ENCODE peak calls at places on chromosome 3, in five cellular contexts. One of them, this sample, is unnamed.

GRCh38 chr3:45986303-45986982 is 9.2 kb downstream of the FYCO1 start:
- DNase-seq in fibroblast of mammary gland: peak
- DNase-seq in WERI-Rb-1: no peak
- DNase-seq in neural crest cell: no peak
- DNase-seq in fibroblast of pulmonary artery: peak
- DNase-seq in this sample: no peak

GRCh38 chr3:147943265-147943945 is 534.2 kb downstream of the ZIC1 start:
- DNase-seq in fibroblast of mammary gland: peak
- DNase-seq in WERI-Rb-1: no peak
- DNase-seq in neural crest cell: no peak
- DNase-seq in fibroblast of pulmonary artery: peak
- DNase-seq in this sample: no peak

GRCh38 chr3:194300392-194300758 is 50.8 kb downstream of the CPN2 start:
- DNase-seq in fibroblast of mammary gland: peak
- DNase-seq in WERI-Rb-1: no peak
- DNase-seq in neural crest cell: no peak
- DNase-seq in fibroblast of pulmonary artery: peak
- DNase-seq in this sample: peak

GRCh38 chr3:39849992-39850706 is 40.7 kb downstream of the MYRIP start:
- DNase-seq in fibroblast of mammary gland: no peak
- DNase-seq in WERI-Rb-1: no peak
- DNase-seq in neural crest cell: no peak
- DNase-seq in fibroblast of pulmonary artery: no peak
- DNase-seq in this sample: no peak

GRCh38 chr3:71690222-71690821 is 34.9 kb downstream of the EIF4E3 start:
- DNase-seq in fibroblast of mammary gland: peak
- DNase-seq in WERI-Rb-1: peak
- DNase-seq in neural crest cell: no peak
- DNase-seq in fibroblast of pulmonary artery: peak
- DNase-seq in this sample: no peak

GRCh38 chr3:72044231-72044935 is 259.4 kb upstream of the PROK2 start:
- DNase-seq in fibroblast of mammary gland: peak
- DNase-seq in WERI-Rb-1: no peak
- DNase-seq in neural crest cell: no peak
- DNase-seq in fibroblast of pulmonary artery: no peak
- DNase-seq in this sample: no peak

GRCh38 chr3:179734497-179735281 is 81.8 kb downstream of the USP13 start:
- DNase-seq in fibroblast of mammary gland: no peak
- DNase-seq in WERI-Rb-1: no peak
- DNase-seq in neural crest cell: no peak
- DNase-seq in fibroblast of pulmonary artery: no peak
- DNase-seq in this sample: no peak

GRCh38 chr3:52454235-52454937 is 545 bp upstream of the TNNC1 start:
- DNase-seq in fibroblast of mammary gland: no peak
- DNase-seq in WERI-Rb-1: no peak
- DNase-seq in neural crest cell: no peak
- DNase-seq in fibroblast of pulmonary artery: no peak
- DNase-seq in this sample: no peak

GRCh38 chr3:100368421-100368820 is 32.5 kb downstream of the TOMM70 start:
- DNase-seq in fibroblast of mammary gland: peak
- DNase-seq in WERI-Rb-1: no peak
- DNase-seq in neural crest cell: no peak
- DNase-seq in fibroblast of pulmonary artery: no peak
- DNase-seq in this sample: no peak

GRCh38 chr3:12553921-12554391 is 2.9 kb upstream of the MKRN2 start:
- DNase-seq in fibroblast of mammary gland: no peak
- DNase-seq in WERI-Rb-1: no peak
- DNase-seq in neural crest cell: no peak
- DNase-seq in fibroblast of pulmonary artery: peak
- DNase-seq in this sample: peak

GRCh38 chr3:197792019-197792647 is 1.1 kb downstream of the LRCH3 start:
- DNase-seq in fibroblast of mammary gland: peak
- DNase-seq in WERI-Rb-1: no peak
- DNase-seq in neural crest cell: no peak
- DNase-seq in fibroblast of pulmonary artery: peak
- DNase-seq in this sample: no peak

GRCh38 chr3:52777959-52778805 is 783 bp downstream of the ITIH1 start:
- DNase-seq in fibroblast of mammary gland: no peak
- DNase-seq in WERI-Rb-1: no peak
- DNase-seq in neural crest cell: no peak
- DNase-seq in fibroblast of pulmonary artery: no peak
- DNase-seq in this sample: peak

GRCh38 chr3:151290673-151291072 is 12.3 kb upstream of the P2RY14 start:
- DNase-seq in fibroblast of mammary gland: peak
- DNase-seq in WERI-Rb-1: no peak
- DNase-seq in neural crest cell: no peak
- DNase-seq in fibroblast of pulmonary artery: peak
- DNase-seq in this sample: no peak

GRCh38 chr3:126355251-126355650 is 2.0 kb downstream of the KLF15 start:
- DNase-seq in fibroblast of mammary gland: no peak
- DNase-seq in WERI-Rb-1: no peak
- DNase-seq in neural crest cell: no peak
- DNase-seq in fibroblast of pulmonary artery: no peak
- DNase-seq in this sample: peak

GRCh38 chr3:193116871-193117270 is 124.2 kb upstream of the PLAAT1 start:
- DNase-seq in fibroblast of mammary gland: no peak
- DNase-seq in WERI-Rb-1: no peak
- DNase-seq in neural crest cell: no peak
- DNase-seq in fibroblast of pulmonary artery: no peak
- DNase-seq in this sample: no peak

GRCh38 chr3:189632238-189632637 is 1.0 kb downstream of the TP63 start:
- DNase-seq in fibroblast of mammary gland: no peak
- DNase-seq in WERI-Rb-1: no peak
- DNase-seq in neural crest cell: no peak
- DNase-seq in fibroblast of pulmonary artery: no peak
- DNase-seq in this sample: no peak

GRCh38 chr3:138384971-138385370 is 36.6 kb downstream of the MRAS start:
- DNase-seq in fibroblast of mammary gland: peak
- DNase-seq in WERI-Rb-1: no peak
- DNase-seq in neural crest cell: no peak
- DNase-seq in fibroblast of pulmonary artery: no peak
- DNase-seq in this sample: no peak

GRCh38 chr3:139764069-139764905 is 86.5 kb upstream of the NMNAT3 start:
- DNase-seq in fibroblast of mammary gland: no peak
- DNase-seq in WERI-Rb-1: no peak
- DNase-seq in neural crest cell: no peak
- DNase-seq in fibroblast of pulmonary artery: no peak
- DNase-seq in this sample: no peak

GRCh38 chr3:71512000-71512399 is 71.5 kb downstream of the FOXP1 start:
- DNase-seq in fibroblast of mammary gland: no peak
- DNase-seq in WERI-Rb-1: no peak
- DNase-seq in neural crest cell: no peak
- DNase-seq in fibroblast of pulmonary artery: no peak
- DNase-seq in this sample: no peak

GRCh38 chr3:44511238-44511567 is 33.7 kb upstream of the ZNF445 start:
- DNase-seq in fibroblast of mammary gland: peak
- DNase-seq in WERI-Rb-1: no peak
- DNase-seq in neural crest cell: no peak
- DNase-seq in fibroblast of pulmonary artery: no peak
- DNase-seq in this sample: no peak

GRCh38 chr3:193997228-193998192 is 138.4 kb upstream of the HES1 start:
- DNase-seq in fibroblast of mammary gland: no peak
- DNase-seq in WERI-Rb-1: peak
- DNase-seq in neural crest cell: no peak
- DNase-seq in fibroblast of pulmonary artery: no peak
- DNase-seq in this sample: no peak

GRCh38 chr3:136989781-136990524 is 32.2 kb downstream of the IL20RB start:
- DNase-seq in fibroblast of mammary gland: no peak
- DNase-seq in WERI-Rb-1: no peak
- DNase-seq in neural crest cell: no peak
- DNase-seq in fibroblast of pulmonary artery: no peak
- DNase-seq in this sample: no peak

GRCh38 chr3:101928890-101929289 is 79.6 kb downstream of the NFKBIZ start:
- DNase-seq in fibroblast of mammary gland: peak
- DNase-seq in WERI-Rb-1: no peak
- DNase-seq in neural crest cell: no peak
- DNase-seq in fibroblast of pulmonary artery: peak
- DNase-seq in this sample: no peak

GRCh38 chr3:42489937-42490227 is 12.6 kb upstream of the VIPR1 start:
- DNase-seq in fibroblast of mammary gland: no peak
- DNase-seq in WERI-Rb-1: no peak
- DNase-seq in neural crest cell: no peak
- DNase-seq in fibroblast of pulmonary artery: no peak
- DNase-seq in this sample: no peak

GRCh38 chr3:71973337-71974030 is 188.5 kb upstream of the PROK2 start:
- DNase-seq in fibroblast of mammary gland: no peak
- DNase-seq in WERI-Rb-1: peak
- DNase-seq in neural crest cell: no peak
- DNase-seq in fibroblast of pulmonary artery: no peak
- DNase-seq in this sample: no peak

GRCh38 chr3:52429779-52430415 is 15.0 kb downstream of the SEMA3G start:
- DNase-seq in fibroblast of mammary gland: no peak
- DNase-seq in WERI-Rb-1: no peak
- DNase-seq in neural crest cell: no peak
- DNase-seq in fibroblast of pulmonary artery: peak
- DNase-seq in this sample: no peak

GRCh38 chr3:156658732-156659090 is 15.7 kb upstream of the TIPARP start:
- DNase-seq in fibroblast of mammary gland: no peak
- DNase-seq in WERI-Rb-1: no peak
- DNase-seq in neural crest cell: no peak
- DNase-seq in fibroblast of pulmonary artery: no peak
- DNase-seq in this sample: no peak

GRCh38 chr3:71629289-71630252 is 46.0 kb upstream of the FOXP1 start:
- DNase-seq in fibroblast of mammary gland: peak
- DNase-seq in WERI-Rb-1: no peak
- DNase-seq in neural crest cell: no peak
- DNase-seq in fibroblast of pulmonary artery: no peak
- DNase-seq in this sample: no peak

GRCh38 chr3:128624526-128625138 is 26.0 kb downstream of the RPN1 start:
- DNase-seq in fibroblast of mammary gland: no peak
- DNase-seq in WERI-Rb-1: no peak
- DNase-seq in neural crest cell: no peak
- DNase-seq in fibroblast of pulmonary artery: peak
- DNase-seq in this sample: no peak

GRCh38 chr3:125608419-125608818 is 13.1 kb upstream of the OSBPL11 start:
- DNase-seq in fibroblast of mammary gland: no peak
- DNase-seq in WERI-Rb-1: no peak
- DNase-seq in neural crest cell: no peak
- DNase-seq in fibroblast of pulmonary artery: no peak
- DNase-seq in this sample: no peak

GRCh38 chr3:95705786-95706418 is 1108.5 kb upstream of the EPHA6 start:
- DNase-seq in fibroblast of mammary gland: peak
- DNase-seq in WERI-Rb-1: no peak
- DNase-seq in neural crest cell: no peak
- DNase-seq in fibroblast of pulmonary artery: no peak
- DNase-seq in this sample: no peak

GRCh38 chr3:128266453-128266852 is 113.2 kb downstream of the EEFSEC start:
- DNase-seq in fibroblast of mammary gland: no peak
- DNase-seq in WERI-Rb-1: no peak
- DNase-seq in neural crest cell: no peak
- DNase-seq in fibroblast of pulmonary artery: peak
- DNase-seq in this sample: no peak

GRCh38 chr3:126130981-126131750 is 47.2 kb upstream of the SLC41A3 start:
- DNase-seq in fibroblast of mammary gland: no peak
- DNase-seq in WERI-Rb-1: peak
- DNase-seq in neural crest cell: no peak
- DNase-seq in fibroblast of pulmonary artery: no peak
- DNase-seq in this sample: peak

GRCh38 chr3:33218446-33219174 is at the start of gene SUSD5:
- DNase-seq in fibroblast of mammary gland: peak
- DNase-seq in WERI-Rb-1: peak
- DNase-seq in neural crest cell: peak
- DNase-seq in fibroblast of pulmonary artery: peak
- DNase-seq in this sample: peak
- TF ChIP-seq CTCF in fibroblast of mammary gland: no peak
- TF ChIP-seq CTCF in WERI-Rb-1: no peak
- TF ChIP-seq CTCF in neural crest cell: no peak
- TF ChIP-seq CTCF in fibroblast of pulmonary artery: no peak
- TF ChIP-seq CTCF in this sample: no peak

DNA sequence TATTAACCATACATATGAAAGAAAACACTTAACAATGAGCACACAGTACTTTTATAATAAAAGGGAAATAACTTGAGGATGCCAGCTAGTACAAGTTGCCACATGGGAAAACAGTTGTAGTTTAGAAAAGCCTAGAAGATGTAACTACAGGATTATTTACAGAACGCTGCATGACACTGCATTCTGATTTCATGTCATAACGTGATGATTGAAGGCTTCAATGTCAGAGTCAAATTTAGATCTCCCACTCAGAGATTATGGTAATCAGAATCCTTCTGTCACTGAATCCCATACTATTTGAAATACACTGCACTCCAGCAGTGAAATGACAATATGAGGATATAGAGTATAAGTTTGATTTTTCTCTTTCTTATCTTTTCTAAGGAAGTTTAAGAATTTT is 253.9 kb upstream of the LRRN1 start:
- DNase-seq in fibroblast of mammary gland: no peak
- DNase-seq in WERI-Rb-1: no peak
- DNase-seq in neural crest cell: no peak
- DNase-seq in fibroblast of pulmonary artery: no peak
- DNase-seq in this sample: no peak
- TF ChIP-seq CTCF in fibroblast of mammary gland: no peak
- TF ChIP-seq CTCF in WERI-Rb-1: no peak
- TF ChIP-seq CTCF in neural crest cell: no peak
- TF ChIP-seq CTCF in fibroblast of pulmonary artery: no peak
- TF ChIP-seq CTCF in this sample: no peak

GRCh38 chr3:49469037-49469875 is 811 bp upstream of the DAG1 start:
- DNase-seq in fibroblast of mammary gland: peak
- DNase-seq in WERI-Rb-1: peak
- DNase-seq in neural crest cell: peak
- DNase-seq in fibroblast of pulmonary artery: peak
- DNase-seq in this sample: peak
- TF ChIP-seq CTCF in fibroblast of mammary gland: no peak
- TF ChIP-seq CTCF in WERI-Rb-1: no peak
- TF ChIP-seq CTCF in neural crest cell: no peak
- TF ChIP-seq CTCF in fibroblast of pulmonary artery: no peak
- TF ChIP-seq CTCF in this sample: no peak

GRCh38 chr3:158792709-158793108 is 9.1 kb upstream of the MFSD1 start:
- DNase-seq in fibroblast of mammary gland: peak
- DNase-seq in WERI-Rb-1: no peak
- DNase-seq in neural crest cell: no peak
- DNase-seq in fibroblast of pulmonary artery: peak
- DNase-seq in this sample: no peak

GRCh38 chr3:158788446-158788845 is 13.4 kb upstream of the MFSD1 start:
- DNase-seq in fibroblast of mammary gland: peak
- DNase-seq in WERI-Rb-1: no peak
- DNase-seq in neural crest cell: no peak
- DNase-seq in fibroblast of pulmonary artery: peak
- DNase-seq in this sample: no peak

GRCh38 chr3:158785972-158786371 is 15.9 kb upstream of the MFSD1 start:
- DNase-seq in fibroblast of mammary gland: no peak
- DNase-seq in WERI-Rb-1: no peak
- DNase-seq in neural crest cell: no peak
- DNase-seq in fibroblast of pulmonary artery: no peak
- DNase-seq in this sample: no peak

GRCh38 chr3:158791259-158791920 is 10.5 kb upstream of the MFSD1 start:
- DNase-seq in fibroblast of mammary gland: peak
- DNase-seq in WERI-Rb-1: peak
- DNase-seq in neural crest cell: no peak
- DNase-seq in fibroblast of pulmonary artery: peak
- DNase-seq in this sample: no peak

DNA sequence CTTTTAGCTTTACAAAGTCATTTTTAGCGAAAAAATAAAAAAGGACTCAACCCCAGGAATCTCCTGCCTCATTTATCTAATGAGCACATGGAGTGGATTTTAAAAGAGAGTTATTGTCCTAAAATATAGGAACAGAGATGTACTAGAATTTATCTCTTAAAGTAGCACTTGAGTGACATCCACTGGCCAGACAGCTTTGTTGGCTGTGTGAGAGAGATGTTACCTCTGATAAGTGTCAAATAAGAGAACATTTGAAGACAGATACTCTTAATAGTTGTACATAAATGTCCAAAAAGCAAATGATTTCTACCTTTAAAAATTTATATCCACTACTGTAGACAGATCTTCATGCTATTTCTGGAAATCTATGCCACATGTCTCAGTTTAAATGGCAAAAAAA is 12.3 kb upstream of the MFSD1 start:
- DNase-seq in fibroblast of mammary gland: peak
- DNase-seq in WERI-Rb-1: peak
- DNase-seq in neural crest cell: no peak
- DNase-seq in fibroblast of pulmonary artery: peak
- DNase-seq in this sample: no peak
- TF ChIP-seq CTCF in fibroblast of mammary gland: peak
- TF ChIP-seq CTCF in WERI-Rb-1: peak
- TF ChIP-seq CTCF in neural crest cell: no peak
- TF ChIP-seq CTCF in fibroblast of pulmonary artery: peak
- TF ChIP-seq CTCF in this sample: no peak